ENCODE peak calls at places on chromosomes 2 and 18, in six cellular contexts. I is H9, E is mesenchymal stem cell, U is H1, Q is neuronal stem cell, L is trophoblast cell. D is an unnamed sample.

GRCh38 chr2:237577458-237577857 is 11.1 kb downstream of the PRLH start:
- DNase-seq in L (no peak), Q (no peak), E (no peak), U (no peak), I (no peak), D (no peak)

GRCh38 chr18:44079602-44080001 is 601.1 kb upstream of the SETBP1 start:
- DNase-seq in Q (no peak), I (no peak), E (peak), L (no peak), U (no peak), D (peak)

GRCh38 chr2:55048514-55048924 is 1.7 kb downstream of the RTN4 start:
- DNase-seq in Q (no peak), E (peak), I (no peak), U (no peak), L (peak), D (peak)

GRCh38 chr18:28013064-28013463 is 163.9 kb downstream of the CDH2 start:
- DNase-seq in Q (no peak), E (peak), U (no peak), I (no peak), L (no peak), D (peak)

GRCh38 chr2:180733330-180733729 is 247.1 kb upstream of the UBE2E3 start:
- DNase-seq in Q (no peak), E (no peak), U (no peak), L (no peak), I (no peak), D (no peak)

GRCh38 chr2:239302808-239303557 is 97.8 kb downstream of the HDAC4 start:
- DNase-seq in I (no peak), U (no peak), L (no peak), Q (no peak), E (no peak), D (no peak)

GRCh38 chr2:180319586-180320405 is 312.7 kb upstream of the CWC22 start:
- DNase-seq in E (peak), L (no peak), I (no peak), Q (no peak), U (no peak), D (no peak)

GRCh38 chr2:71531522-71532047 is 78.2 kb downstream of the DYSF start:
- DNase-seq in Q (no peak), E (peak), U (no peak), L (no peak), I (peak), D (peak)

GRCh38 chr2:127160676-127161075 is 53.7 kb upstream of the BIN1 start:
- DNase-seq in I (no peak), L (no peak), E (no peak), U (no peak), Q (no peak), D (no peak)

GRCh38 chr2:55616509-55617159 is 788 bp downstream of the PPP4R3B start:
- DNase-seq in I (no peak), U (no peak), Q (peak), L (peak), E (peak), D (peak)

GRCh38 chr2:206937519-206937918 is 1.8 kb upstream of the CPO start:
- DNase-seq in I (no peak), L (no peak), U (no peak), E (no peak), Q (no peak), D (no peak)

GRCh38 chr18:10524507-10525425 is 1.1 kb upstream of the NAPG start:
- DNase-seq in I (no peak), U (no peak), Q (no peak), L (no peak), E (peak), D (peak)

GRCh38 chr18:24544141-24544498 is 83.7 kb downstream of the HRH4 start:
- DNase-seq in L (no peak), U (no peak), Q (peak), E (peak), I (no peak), D (peak)

GRCh38 chr2:12479042-12479601 is 237.6 kb upstream of the TRIB2 start:
- DNase-seq in Q (no peak), L (no peak), E (no peak), I (no peak), U (no peak), D (peak)

GRCh38 chr2:120892967-120893667 is 157.4 kb downstream of the GLI2 start:
- DNase-seq in I (no peak), Q (peak), L (no peak), U (no peak), E (peak), D (peak)

GRCh38 chr2:42197792-42198191 is 28.6 kb downstream of the EML4 start:
- DNase-seq in U (no peak), L (no peak), E (no peak), Q (no peak), I (no peak), D (no peak)

GRCh38 chr2:39139511-39140237 is 18.8 kb upstream of the SOS1 start:
- DNase-seq in Q (no peak), L (no peak), E (no peak), I (no peak), U (no peak), D (no peak)

GRCh38 chr2:28982381-28982950 is 1.4 kb downstream of the TOGARAM2 start:
- DNase-seq in U (no peak), Q (no peak), L (no peak), I (no peak), E (no peak), D (no peak)

GRCh38 chr18:34809697-34810096 is 99.6 kb downstream of the DTNA start:
- DNase-seq in I (peak), U (peak), Q (no peak), L (no peak), E (peak), D (peak)

GRCh38 chr2:200007291-200007690 is 51.9 kb downstream of the MAIP1 start:
- DNase-seq in E (no peak), I (no peak), Q (no peak), L (no peak), U (no peak), D (no peak)

GRCh38 chr2:241772063-241772499 is 4.5 kb upstream of the GAL3ST2 start:
- DNase-seq in E (no peak), I (peak), U (no peak), L (no peak), Q (no peak), D (no peak)

DNA sequence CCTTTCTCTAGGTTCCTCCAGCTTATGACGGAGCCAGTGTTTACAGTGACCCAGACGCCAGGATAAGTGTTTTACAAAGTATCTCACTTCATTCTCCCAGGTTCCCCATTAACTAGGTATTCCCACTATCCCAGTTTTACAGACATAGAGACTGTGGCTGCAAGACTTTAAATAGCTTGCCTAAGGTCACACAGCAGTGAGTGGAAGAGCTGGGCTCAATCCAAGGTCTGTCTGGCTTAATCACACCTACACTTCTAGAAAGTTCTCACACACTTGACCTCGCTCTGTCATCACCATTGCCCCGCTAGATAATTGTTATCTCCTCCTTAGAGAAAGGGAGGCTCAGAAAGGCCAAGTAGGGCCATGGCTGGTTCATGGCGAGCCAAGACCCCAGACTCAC is 110.2 kb downstream of the ANTXR1 start:
- DNase-seq in U (no peak), I (no peak), L (no peak), E (no peak), Q (no peak), D (peak)
- H3K27ac ChIP-seq in U (no peak), I (no peak), L (no peak), E (no peak), Q (no peak), D (no peak)

DNA sequence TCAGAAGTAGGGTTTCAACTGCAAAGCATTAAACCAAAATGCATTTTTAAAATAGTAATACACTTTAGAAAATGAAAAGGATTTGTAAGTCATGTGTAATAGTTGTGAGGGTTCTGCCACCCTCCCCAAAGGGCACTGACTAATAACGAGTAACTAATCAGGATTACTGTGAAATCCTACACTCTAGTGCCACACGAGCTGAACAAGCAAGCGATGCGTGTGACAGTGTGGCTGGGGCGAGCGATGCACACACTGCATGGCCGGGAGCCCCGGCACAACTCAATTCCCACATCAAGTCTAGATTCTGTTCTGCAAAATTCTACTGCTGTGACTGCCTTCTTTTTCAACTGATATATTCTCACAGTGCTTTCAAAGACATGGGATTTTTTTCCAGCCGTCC is 156.4 kb downstream of the SEPTIN10 start:
- DNase-seq in E (no peak), Q (no peak), I (no peak), L (no peak), U (no peak), D (no peak)
- H2AK5ac ChIP-seq in E (no peak), Q (peak), I (no peak), L (no peak), U (no peak), D (no peak)

GRCh38 chr2:219562049-219563020 is 9.0 kb downstream of the OBSL1 start:
- DNase-seq in U (no peak), L (no peak), E (no peak), Q (no peak), I (peak), D (no peak)
- H3K23ac ChIP-seq in U (no peak), L (no peak), E (no peak), Q (peak), I (no peak), D (no peak)

DNA sequence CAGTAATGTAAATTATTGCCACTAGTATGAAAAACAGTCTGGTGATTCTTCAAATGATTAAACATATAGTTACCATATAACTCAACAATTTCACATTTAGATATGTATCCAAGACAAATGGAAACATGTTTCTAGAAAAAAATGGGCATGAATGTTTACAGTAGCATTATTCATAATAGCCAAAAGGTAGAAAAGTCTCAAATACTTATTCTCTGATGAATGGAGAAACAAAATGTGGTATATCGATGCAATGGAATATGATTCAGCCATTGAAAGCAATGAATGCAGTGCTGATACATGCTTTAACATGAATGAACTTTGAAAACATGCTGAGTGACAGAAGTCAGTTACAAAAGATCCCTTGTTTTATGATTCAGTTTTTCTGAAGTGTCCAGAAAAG is 304.7 kb upstream of the ZEB2 start:
- DNase-seq in Q (no peak), U (no peak), L (no peak), E (no peak), I (no peak), D (no peak)
- H3K27ac ChIP-seq in Q (no peak), U (no peak), L (no peak), E (no peak), I (no peak), D (no peak)

GRCh38 chr2:128235581-128235980 is 83.1 kb downstream of the HS6ST1 start:
- DNase-seq in Q (no peak), I (no peak), L (no peak), E (no peak), U (no peak), D (no peak)
- H2AK5ac ChIP-seq in Q (peak), I (no peak), L (no peak), E (no peak), U (no peak), D (peak)

DNA sequence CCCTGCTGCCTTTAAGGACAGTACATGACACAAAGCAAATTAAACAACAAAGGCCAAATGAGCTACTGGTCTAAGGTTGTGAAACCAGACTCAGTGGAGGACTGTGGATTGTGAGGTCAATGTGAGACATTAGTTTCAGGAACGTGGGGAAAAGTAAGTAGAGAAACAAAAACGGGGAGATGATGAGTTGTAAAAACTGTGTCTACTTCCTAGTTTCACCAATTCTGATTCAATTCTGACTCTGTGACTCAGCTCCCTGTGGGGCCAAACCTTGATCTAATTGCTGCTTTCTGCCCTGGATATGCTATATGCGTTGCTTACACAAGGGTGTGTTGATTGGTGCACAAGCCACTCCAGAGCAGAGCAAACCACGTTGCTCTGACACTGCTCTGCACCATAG is 1640.0 kb upstream of the CELF4 start:
- DNase-seq in U (no peak), L (no peak), Q (no peak), E (peak), I (no peak), D (no peak)
- H3K23ac ChIP-seq in U (no peak), L (no peak), Q (no peak), E (no peak), I (no peak), D (no peak)

GRCh38 chr2:212939777-212940531 is 211.5 kb downstream of the IKZF2 start:
- DNase-seq in U (no peak), L (no peak), E (no peak), I (peak), Q (no peak), D (no peak)
- H3K27ac ChIP-seq in U (no peak), L (no peak), E (no peak), I (no peak), Q (no peak), D (no peak)

GRCh38 chr18:56638232-56639093 is at the start of gene TXNL1:
- DNase-seq in I (peak), U (peak), L (peak), Q (peak), E (peak), D (peak)
- H2AK5ac ChIP-seq in I (no peak), U (peak), L (peak), Q (peak), E (peak), D (peak)

DNA sequence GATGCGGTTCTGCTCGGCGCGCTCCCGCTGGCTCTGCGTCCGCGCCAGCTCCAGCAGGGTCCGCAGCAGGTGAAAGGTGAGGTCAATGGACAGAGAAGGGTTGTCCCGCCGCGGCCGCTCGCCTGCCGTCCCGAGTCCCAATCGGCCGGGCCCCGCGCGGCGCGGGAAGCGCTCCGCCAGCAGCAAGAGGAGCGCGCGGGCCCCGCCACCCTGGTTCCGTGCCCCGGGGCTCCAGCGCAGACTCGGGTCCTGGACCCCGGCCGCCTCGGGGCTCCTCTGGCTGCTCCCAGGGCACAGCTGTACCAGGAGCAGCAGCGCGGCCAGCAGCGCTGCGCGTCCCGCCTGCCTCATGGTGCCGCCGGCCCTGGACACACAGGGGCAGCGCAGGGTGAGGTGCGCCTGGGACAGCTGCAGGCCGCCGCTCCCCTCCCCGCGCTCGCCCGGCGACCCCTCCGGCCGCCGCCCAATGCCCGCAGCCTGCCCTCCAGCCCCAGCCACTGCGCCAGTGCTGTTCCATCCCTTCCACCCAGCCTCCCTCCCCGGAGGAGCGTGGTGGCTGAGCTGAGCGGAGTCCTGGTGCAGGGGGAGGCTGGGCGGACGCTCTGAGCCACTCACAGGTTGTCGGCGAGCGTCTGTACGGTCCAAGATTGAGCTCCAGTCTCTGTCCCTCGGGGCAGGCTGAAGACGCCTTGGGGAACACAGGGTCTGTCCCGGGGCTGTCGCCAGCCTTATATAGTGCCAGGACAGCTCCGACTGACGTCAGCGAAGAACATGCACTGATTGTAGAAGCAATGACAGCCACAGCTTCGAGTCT is 493 bp downstream of the UCN start:
- DNase-seq in E (no peak), I (no peak), U (peak), Q (no peak), L (no peak), D (no peak)
- H3K23ac ChIP-seq in E (no peak), I (no peak), U (no peak), Q (peak), L (no peak), D (no peak)